ENCODE peak calls at places on chromosomes 13 and 19, in four cellular contexts. One of them, this sample, is unnamed.

GRCh38 chr19:17240062-17240854 is 5.5 kb downstream of the NR2F6 start:
- DNase-seq in endothelial cell of umbilical vein: no peak
- DNase-seq in fibroblast of lung: no peak
- DNase-seq in GM23338: no peak
- DNase-seq in this sample: peak

GRCh38 chr13:33230178-33230881 is 55.2 kb downstream of the STARD13 start:
- DNase-seq in endothelial cell of umbilical vein: peak
- DNase-seq in fibroblast of lung: peak
- DNase-seq in GM23338: no peak
- DNase-seq in this sample: no peak

GRCh38 chr13:56735537-56735942 is 405.2 kb upstream of the PRR20A start:
- DNase-seq in endothelial cell of umbilical vein: no peak
- DNase-seq in fibroblast of lung: no peak
- DNase-seq in GM23338: peak
- DNase-seq in this sample: no peak

GRCh38 chr19:40663712-40664692 is 26.4 kb downstream of the NUMBL start:
- DNase-seq in endothelial cell of umbilical vein: no peak
- DNase-seq in fibroblast of lung: peak
- DNase-seq in GM23338: no peak
- DNase-seq in this sample: no peak

GRCh38 chr19:4338441-4339350 is at the start of gene STAP2:
- DNase-seq in endothelial cell of umbilical vein: peak
- DNase-seq in fibroblast of lung: no peak
- DNase-seq in GM23338: peak
- DNase-seq in this sample: peak

GRCh38 chr19:54186934-54187381 is 2.4 kb downstream of the MBOAT7 start:
- DNase-seq in endothelial cell of umbilical vein: no peak
- DNase-seq in fibroblast of lung: no peak
- DNase-seq in GM23338: no peak
- DNase-seq in this sample: no peak

GRCh38 chr13:51519839-51520238 is 64.4 kb upstream of the WDFY2 start:
- DNase-seq in endothelial cell of umbilical vein: no peak
- DNase-seq in fibroblast of lung: peak
- DNase-seq in GM23338: no peak
- DNase-seq in this sample: peak

GRCh38 chr13:109783447-109783814 is 3.0 kb downstream of the IRS2 start:
- DNase-seq in endothelial cell of umbilical vein: no peak
- DNase-seq in fibroblast of lung: no peak
- DNase-seq in GM23338: peak
- DNase-seq in this sample: no peak

GRCh38 chr13:48908381-48909087 is 67.2 kb upstream of the FNDC3A start:
- DNase-seq in endothelial cell of umbilical vein: no peak
- DNase-seq in fibroblast of lung: peak
- DNase-seq in GM23338: no peak
- DNase-seq in this sample: no peak

GRCh38 chr13:63117710-63118109 is 1702.1 kb upstream of the PCDH20 start:
- DNase-seq in endothelial cell of umbilical vein: no peak
- DNase-seq in fibroblast of lung: no peak
- DNase-seq in GM23338: no peak
- DNase-seq in this sample: no peak

GRCh38 chr19:13010038-13010991 is 15.0 kb downstream of the NFIX start:
- DNase-seq in endothelial cell of umbilical vein: no peak
- DNase-seq in fibroblast of lung: no peak
- DNase-seq in GM23338: peak
- DNase-seq in this sample: no peak

GRCh38 chr13:111566567-111566966 is 246.1 kb downstream of the TEX29 start:
- DNase-seq in endothelial cell of umbilical vein: no peak
- DNase-seq in fibroblast of lung: no peak
- DNase-seq in GM23338: no peak
- DNase-seq in this sample: no peak

GRCh38 chr13:23673354-23673753 is 103.1 kb downstream of the TNFRSF19 start:
- DNase-seq in endothelial cell of umbilical vein: no peak
- DNase-seq in fibroblast of lung: peak
- DNase-seq in GM23338: no peak
- DNase-seq in this sample: no peak

GRCh38 chr19:29662604-29663404 is 2.5 kb upstream of the PLEKHF1 start:
- DNase-seq in endothelial cell of umbilical vein: peak
- DNase-seq in fibroblast of lung: peak
- DNase-seq in GM23338: no peak
- DNase-seq in this sample: no peak

GRCh38 chr13:51861728-51862300 is at the start of gene CCDC70:
- DNase-seq in endothelial cell of umbilical vein: peak
- DNase-seq in fibroblast of lung: peak
- DNase-seq in GM23338: no peak
- DNase-seq in this sample: no peak

GRCh38 chr13:104937881-104938280 is 1597.6 kb downstream of the EFNB2 start:
- DNase-seq in endothelial cell of umbilical vein: no peak
- DNase-seq in fibroblast of lung: no peak
- DNase-seq in GM23338: no peak
- DNase-seq in this sample: no peak

GRCh38 chr13:98039964-98040363 is 86.5 kb downstream of the IPO5 start:
- DNase-seq in endothelial cell of umbilical vein: no peak
- DNase-seq in fibroblast of lung: no peak
- DNase-seq in GM23338: peak
- DNase-seq in this sample: no peak

GRCh38 chr13:20232556-20233277 is 598 bp upstream of the GJB6 start:
- DNase-seq in endothelial cell of umbilical vein: no peak
- DNase-seq in fibroblast of lung: no peak
- DNase-seq in GM23338: no peak
- DNase-seq in this sample: no peak
- TF ChIP-seq EZH2 in endothelial cell of umbilical vein: no peak
- TF ChIP-seq EZH2 in fibroblast of lung: peak
- TF ChIP-seq EZH2 in GM23338: no peak
- TF ChIP-seq EZH2 in this sample: no peak

GRCh38 chr19:9839415-9839814 is 4.3 kb downstream of the PIN1 start:
- DNase-seq in endothelial cell of umbilical vein: no peak
- DNase-seq in fibroblast of lung: no peak
- DNase-seq in GM23338: no peak
- DNase-seq in this sample: no peak
- H3K4me3 ChIP-seq in endothelial cell of umbilical vein: no peak
- H3K4me3 ChIP-seq in fibroblast of lung: no peak
- H3K4me3 ChIP-seq in GM23338: no peak
- H3K4me3 ChIP-seq in this sample: no peak

DNA sequence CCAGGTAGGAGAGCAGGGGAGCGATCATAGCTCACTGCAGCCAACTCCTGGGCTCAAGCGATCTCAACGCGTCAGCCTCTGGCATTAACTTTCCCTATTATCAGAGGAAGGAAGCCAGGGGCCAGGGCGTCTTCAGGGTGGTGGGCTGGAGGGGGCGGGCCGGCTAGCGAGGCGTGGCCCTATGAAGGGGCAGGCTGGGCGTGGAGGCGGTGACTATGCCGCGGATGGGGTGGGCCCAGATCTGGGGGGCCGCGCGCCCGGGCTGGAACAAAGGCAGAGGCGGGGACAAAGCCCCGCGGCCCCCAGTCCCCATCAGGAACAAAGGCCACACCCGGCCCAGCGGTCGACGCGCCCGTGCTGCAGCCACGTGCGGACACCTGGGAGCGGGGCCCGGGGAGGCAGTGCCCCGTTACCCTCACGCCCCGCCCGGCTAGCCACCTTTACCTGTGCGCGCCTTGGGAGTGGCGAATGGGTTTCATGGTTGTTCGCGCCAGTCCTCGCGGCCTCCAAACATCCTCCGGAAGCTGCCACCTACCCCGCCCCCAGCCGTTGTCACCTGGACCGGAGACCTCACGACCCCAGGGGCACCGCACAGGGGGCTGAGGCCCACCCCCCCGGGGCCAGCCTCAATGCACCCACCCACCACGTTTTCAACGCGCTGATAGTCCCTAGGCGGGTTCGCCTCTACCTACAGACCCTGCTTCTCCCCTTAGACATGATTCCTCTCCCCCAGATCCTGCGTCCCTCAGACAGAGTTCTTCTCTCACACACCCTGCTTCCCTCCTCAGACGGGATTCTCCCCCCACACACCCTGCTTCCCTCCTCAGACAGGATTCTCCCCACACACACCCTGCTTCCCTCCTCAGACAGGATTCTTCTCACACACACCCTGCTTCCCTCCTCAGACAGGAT is 5.4 kb upstream of the TRIM28 start:
- DNase-seq in endothelial cell of umbilical vein: peak
- DNase-seq in fibroblast of lung: no peak
- DNase-seq in GM23338: peak
- DNase-seq in this sample: no peak
- TF ChIP-seq EZH2 in endothelial cell of umbilical vein: peak
- TF ChIP-seq EZH2 in fibroblast of lung: peak
- TF ChIP-seq EZH2 in GM23338: no peak
- TF ChIP-seq EZH2 in this sample: no peak

DNA sequence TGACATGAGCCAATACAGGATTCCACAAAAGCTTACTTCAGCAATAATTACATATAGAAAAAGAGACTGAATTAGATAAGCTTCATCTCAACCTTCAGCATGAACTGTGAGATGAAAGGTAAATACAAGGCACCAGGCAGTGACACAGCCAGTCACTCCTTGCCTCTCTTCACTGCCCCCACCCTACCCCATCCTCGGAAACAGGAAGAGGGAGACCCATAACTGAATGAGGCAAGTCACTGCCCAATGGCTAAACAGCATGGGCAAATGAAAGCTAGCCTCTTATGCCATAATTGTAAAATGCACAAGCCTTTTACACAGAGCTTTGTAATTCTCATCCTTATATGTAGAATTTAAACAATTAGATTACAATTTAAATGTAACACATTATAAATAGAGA is 1.7 kb downstream of the ZNF160 start:
- DNase-seq in endothelial cell of umbilical vein: no peak
- DNase-seq in fibroblast of lung: peak
- DNase-seq in GM23338: peak
- DNase-seq in this sample: no peak
- H3K4me3 ChIP-seq in endothelial cell of umbilical vein: peak
- H3K4me3 ChIP-seq in fibroblast of lung: peak
- H3K4me3 ChIP-seq in GM23338: peak
- H3K4me3 ChIP-seq in this sample: no peak

GRCh38 chr19:10420444-10421239 is at the start of gene PDE4A:
- DNase-seq in endothelial cell of umbilical vein: no peak
- DNase-seq in fibroblast of lung: peak
- DNase-seq in GM23338: peak
- DNase-seq in this sample: no peak

GRCh38 chr19:10421981-10422461 is 1.7 kb downstream of the PDE4A start:
- DNase-seq in endothelial cell of umbilical vein: no peak
- DNase-seq in fibroblast of lung: no peak
- DNase-seq in GM23338: no peak
- DNase-seq in this sample: no peak

GRCh38 chr19:10419646-10420443 is 493 bp upstream of the PDE4A start:
- DNase-seq in endothelial cell of umbilical vein: no peak
- DNase-seq in fibroblast of lung: peak
- DNase-seq in GM23338: peak
- DNase-seq in this sample: no peak

GRCh38 chr19:10422846-10423245 is 2.5 kb downstream of the PDE4A start:
- DNase-seq in endothelial cell of umbilical vein: no peak
- DNase-seq in fibroblast of lung: no peak
- DNase-seq in GM23338: no peak
- DNase-seq in this sample: no peak

GRCh38 chr19:10421240-10421948 is 1.1 kb downstream of the PDE4A start:
- DNase-seq in endothelial cell of umbilical vein: no peak
- DNase-seq in fibroblast of lung: no peak
- DNase-seq in GM23338: no peak
- DNase-seq in this sample: no peak
- TF ChIP-seq EZH2 in endothelial cell of umbilical vein: no peak
- TF ChIP-seq EZH2 in fibroblast of lung: peak
- TF ChIP-seq EZH2 in GM23338: no peak
- TF ChIP-seq EZH2 in this sample: no peak

DNA sequence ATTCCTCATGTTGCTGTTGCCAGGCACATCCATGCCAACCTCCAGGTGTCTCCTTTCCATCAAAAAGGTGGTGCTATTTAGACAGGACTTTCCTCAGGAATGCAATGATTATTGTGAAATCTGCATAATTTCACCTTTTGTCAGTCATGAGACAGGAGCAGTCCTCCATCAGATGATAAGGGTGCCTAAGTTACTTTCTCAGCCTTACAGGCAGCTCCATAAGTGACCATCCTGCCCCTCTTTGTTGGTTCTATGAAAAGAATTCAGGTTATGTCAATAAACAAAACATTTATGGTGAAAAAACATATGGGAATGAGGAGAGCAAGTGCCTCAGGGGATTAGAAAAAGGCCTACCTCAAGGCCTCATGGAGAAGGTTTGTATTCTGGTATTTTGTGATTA is 110.2 kb upstream of the DIAPH3 start:
- DNase-seq in endothelial cell of umbilical vein: no peak
- DNase-seq in fibroblast of lung: no peak
- DNase-seq in GM23338: no peak
- DNase-seq in this sample: no peak
- H3K4me3 ChIP-seq in endothelial cell of umbilical vein: no peak
- H3K4me3 ChIP-seq in fibroblast of lung: no peak
- H3K4me3 ChIP-seq in GM23338: no peak
- H3K4me3 ChIP-seq in this sample: no peak

This sample was measured in HepG2.